ENCODE peak calls at places on chromosomes 3 and 15, in ten cellular contexts. One of them, this sample, is unnamed.

GRCh38 chr15:86373147-86373546 is 293.5 kb downstream of the AGBL1 start:
- DNase-seq in CD8-positive, alpha-beta T cell: no peak
- DNase-seq in GM23338: no peak
- DNase-seq in natural killer cell: no peak
- DNase-seq in omental fat pad: no peak
- DNase-seq in glutamatergic neuron: no peak
- DNase-seq in stomach: no peak
- DNase-seq in MM.1S: no peak
- DNase-seq in kidney: no peak
- DNase-seq in RWPE2: no peak
- DNase-seq in this sample: no peak

GRCh38 chr15:65100427-65100826 is 14.6 kb downstream of the UBAP1L start:
- DNase-seq in kidney: no peak
- DNase-seq in natural killer cell: no peak
- DNase-seq in GM23338: no peak
- DNase-seq in omental fat pad: no peak
- DNase-seq in glutamatergic neuron: no peak
- DNase-seq in CD8-positive, alpha-beta T cell: no peak
- DNase-seq in MM.1S: no peak
- DNase-seq in RWPE2: peak
- DNase-seq in stomach: no peak
- DNase-seq in this sample: no peak

GRCh38 chr3:141795719-141796435 is 32.7 kb downstream of the GRK7 start:
- DNase-seq in glutamatergic neuron: no peak
- DNase-seq in omental fat pad: peak
- DNase-seq in stomach: no peak
- DNase-seq in CD8-positive, alpha-beta T cell: no peak
- DNase-seq in MM.1S: no peak
- DNase-seq in RWPE2: no peak
- DNase-seq in natural killer cell: peak
- DNase-seq in kidney: no peak
- DNase-seq in GM23338: no peak
- DNase-seq in this sample: no peak

GRCh38 chr3:111352585-111352984 is 189.4 kb upstream of the CD96 start:
- DNase-seq in natural killer cell: no peak
- DNase-seq in CD8-positive, alpha-beta T cell: no peak
- DNase-seq in stomach: no peak
- DNase-seq in kidney: no peak
- DNase-seq in RWPE2: no peak
- DNase-seq in MM.1S: no peak
- DNase-seq in omental fat pad: no peak
- DNase-seq in GM23338: no peak
- DNase-seq in glutamatergic neuron: no peak
- DNase-seq in this sample: no peak

GRCh38 chr3:58414538-58415197 is 19.0 kb downstream of the PDHB start:
- DNase-seq in stomach: peak
- DNase-seq in CD8-positive, alpha-beta T cell: no peak
- DNase-seq in natural killer cell: no peak
- DNase-seq in GM23338: peak
- DNase-seq in omental fat pad: peak
- DNase-seq in glutamatergic neuron: no peak
- DNase-seq in kidney: no peak
- DNase-seq in MM.1S: peak
- DNase-seq in RWPE2: no peak
- DNase-seq in this sample: no peak

GRCh38 chr3:50296721-50297383 is 2.4 kb downstream of the HYAL3 start:
- DNase-seq in stomach: no peak
- DNase-seq in MM.1S: no peak
- DNase-seq in glutamatergic neuron: no peak
- DNase-seq in natural killer cell: no peak
- DNase-seq in omental fat pad: no peak
- DNase-seq in GM23338: no peak
- DNase-seq in CD8-positive, alpha-beta T cell: no peak
- DNase-seq in kidney: no peak
- DNase-seq in RWPE2: no peak
- DNase-seq in this sample: no peak

GRCh38 chr3:45537960-45538640 is 56.5 kb upstream of the LIMD1 start:
- DNase-seq in natural killer cell: no peak
- DNase-seq in kidney: no peak
- DNase-seq in glutamatergic neuron: no peak
- DNase-seq in omental fat pad: no peak
- DNase-seq in CD8-positive, alpha-beta T cell: no peak
- DNase-seq in GM23338: no peak
- DNase-seq in stomach: no peak
- DNase-seq in MM.1S: no peak
- DNase-seq in RWPE2: no peak
- DNase-seq in this sample: no peak

GRCh38 chr3:42839616-42840015 is 30.4 kb downstream of the ACKR2 start:
- DNase-seq in omental fat pad: no peak
- DNase-seq in MM.1S: peak
- DNase-seq in kidney: no peak
- DNase-seq in GM23338: peak
- DNase-seq in natural killer cell: no peak
- DNase-seq in glutamatergic neuron: peak
- DNase-seq in stomach: peak
- DNase-seq in RWPE2: no peak
- DNase-seq in CD8-positive, alpha-beta T cell: no peak
- DNase-seq in this sample: peak

GRCh38 chr3:29143151-29143550 is 137.7 kb upstream of the RBMS3 start:
- DNase-seq in CD8-positive, alpha-beta T cell: no peak
- DNase-seq in stomach: no peak
- DNase-seq in glutamatergic neuron: no peak
- DNase-seq in GM23338: no peak
- DNase-seq in MM.1S: no peak
- DNase-seq in RWPE2: no peak
- DNase-seq in kidney: no peak
- DNase-seq in omental fat pad: no peak
- DNase-seq in natural killer cell: no peak
- DNase-seq in this sample: no peak

GRCh38 chr3:4740397-4741105 is 238.7 kb upstream of the BHLHE40 start:
- DNase-seq in CD8-positive, alpha-beta T cell: no peak
- DNase-seq in GM23338: no peak
- DNase-seq in RWPE2: no peak
- DNase-seq in stomach: no peak
- DNase-seq in kidney: no peak
- DNase-seq in glutamatergic neuron: no peak
- DNase-seq in natural killer cell: peak
- DNase-seq in MM.1S: no peak
- DNase-seq in omental fat pad: no peak
- DNase-seq in this sample: no peak

GRCh38 chr3:188270423-188270972 is 116.5 kb downstream of the LPP start:
- DNase-seq in kidney: no peak
- DNase-seq in stomach: no peak
- DNase-seq in GM23338: no peak
- DNase-seq in RWPE2: peak
- DNase-seq in glutamatergic neuron: no peak
- DNase-seq in MM.1S: no peak
- DNase-seq in omental fat pad: no peak
- DNase-seq in CD8-positive, alpha-beta T cell: no peak
- DNase-seq in natural killer cell: no peak
- DNase-seq in this sample: no peak

GRCh38 chr15:68691667-68692066 is 112.9 kb downstream of the CORO2B start:
- DNase-seq in natural killer cell: no peak
- DNase-seq in stomach: peak
- DNase-seq in glutamatergic neuron: no peak
- DNase-seq in GM23338: no peak
- DNase-seq in RWPE2: no peak
- DNase-seq in kidney: no peak
- DNase-seq in MM.1S: no peak
- DNase-seq in omental fat pad: no peak
- DNase-seq in CD8-positive, alpha-beta T cell: no peak
- DNase-seq in this sample: no peak

GRCh38 chr3:129664040-129664646 is 57.7 kb upstream of the PLXND1 start:
- DNase-seq in CD8-positive, alpha-beta T cell: no peak
- DNase-seq in RWPE2: no peak
- DNase-seq in kidney: no peak
- DNase-seq in glutamatergic neuron: no peak
- DNase-seq in MM.1S: no peak
- DNase-seq in omental fat pad: no peak
- DNase-seq in GM23338: no peak
- DNase-seq in natural killer cell: no peak
- DNase-seq in stomach: no peak
- DNase-seq in this sample: no peak

GRCh38 chr15:78629031-78629715 is 8.4 kb upstream of the CHRNA3 start:
- DNase-seq in RWPE2: no peak
- DNase-seq in stomach: peak
- DNase-seq in natural killer cell: no peak
- DNase-seq in CD8-positive, alpha-beta T cell: no peak
- DNase-seq in GM23338: no peak
- DNase-seq in omental fat pad: no peak
- DNase-seq in glutamatergic neuron: no peak
- DNase-seq in MM.1S: no peak
- DNase-seq in kidney: no peak
- DNase-seq in this sample: peak

GRCh38 chr3:130857336-130858026 is 36.4 kb upstream of the ATP2C1 start:
- DNase-seq in GM23338: no peak
- DNase-seq in CD8-positive, alpha-beta T cell: no peak
- DNase-seq in natural killer cell: no peak
- DNase-seq in RWPE2: no peak
- DNase-seq in glutamatergic neuron: no peak
- DNase-seq in MM.1S: no peak
- DNase-seq in kidney: no peak
- DNase-seq in omental fat pad: no peak
- DNase-seq in stomach: no peak
- DNase-seq in this sample: no peak

GRCh38 chr15:97961067-97961954 is 808 bp downstream of the ARRDC4 start:
- DNase-seq in RWPE2: no peak
- DNase-seq in stomach: peak
- DNase-seq in kidney: peak
- DNase-seq in MM.1S: peak
- DNase-seq in natural killer cell: peak
- DNase-seq in CD8-positive, alpha-beta T cell: no peak
- DNase-seq in GM23338: peak
- DNase-seq in glutamatergic neuron: peak
- DNase-seq in omental fat pad: no peak
- DNase-seq in this sample: peak

GRCh38 chr3:37997791-37998370 is 7.3 kb downstream of the VILL start:
- DNase-seq in CD8-positive, alpha-beta T cell: no peak
- DNase-seq in glutamatergic neuron: no peak
- DNase-seq in natural killer cell: no peak
- DNase-seq in MM.1S: no peak
- DNase-seq in GM23338: no peak
- DNase-seq in omental fat pad: no peak
- DNase-seq in kidney: peak
- DNase-seq in stomach: peak
- DNase-seq in RWPE2: peak
- DNase-seq in this sample: no peak
- TF ChIP-seq CTCF in CD8-positive, alpha-beta T cell: no peak
- TF ChIP-seq CTCF in glutamatergic neuron: no peak
- TF ChIP-seq CTCF in natural killer cell: no peak
- TF ChIP-seq CTCF in MM.1S: no peak
- TF ChIP-seq CTCF in GM23338: no peak
- TF ChIP-seq CTCF in omental fat pad: no peak
- TF ChIP-seq CTCF in kidney: no peak
- TF ChIP-seq CTCF in stomach: no peak
- TF ChIP-seq CTCF in RWPE2: no peak
- TF ChIP-seq CTCF in this sample: no peak

GRCh38 chr15:45780352-45780751 is 145.5 kb downstream of the SQOR start:
- DNase-seq in RWPE2: no peak
- DNase-seq in CD8-positive, alpha-beta T cell: no peak
- DNase-seq in stomach: no peak
- DNase-seq in MM.1S: no peak
- DNase-seq in kidney: no peak
- DNase-seq in natural killer cell: no peak
- DNase-seq in glutamatergic neuron: no peak
- DNase-seq in GM23338: peak
- DNase-seq in omental fat pad: no peak
- DNase-seq in this sample: no peak
- TF ChIP-seq CTCF in RWPE2: no peak
- TF ChIP-seq CTCF in CD8-positive, alpha-beta T cell: no peak
- TF ChIP-seq CTCF in stomach: no peak
- TF ChIP-seq CTCF in MM.1S: no peak
- TF ChIP-seq CTCF in kidney: no peak
- TF ChIP-seq CTCF in natural killer cell: no peak
- TF ChIP-seq CTCF in glutamatergic neuron: no peak
- TF ChIP-seq CTCF in GM23338: peak
- TF ChIP-seq CTCF in omental fat pad: no peak
- TF ChIP-seq CTCF in this sample: no peak

GRCh38 chr3:55042591-55042990 is 114.7 kb upstream of the LRTM1 start:
- DNase-seq in RWPE2: no peak
- DNase-seq in CD8-positive, alpha-beta T cell: no peak
- DNase-seq in omental fat pad: no peak
- DNase-seq in kidney: no peak
- DNase-seq in MM.1S: no peak
- DNase-seq in GM23338: no peak
- DNase-seq in natural killer cell: no peak
- DNase-seq in glutamatergic neuron: no peak
- DNase-seq in stomach: no peak
- DNase-seq in this sample: no peak
- TF ChIP-seq CTCF in RWPE2: peak
- TF ChIP-seq CTCF in CD8-positive, alpha-beta T cell: no peak
- TF ChIP-seq CTCF in omental fat pad: no peak
- TF ChIP-seq CTCF in kidney: no peak
- TF ChIP-seq CTCF in MM.1S: no peak
- TF ChIP-seq CTCF in GM23338: peak
- TF ChIP-seq CTCF in natural killer cell: no peak
- TF ChIP-seq CTCF in glutamatergic neuron: no peak
- TF ChIP-seq CTCF in stomach: no peak
- TF ChIP-seq CTCF in this sample: peak

GRCh38 chr3:175144368-175144767 is 285.2 kb downstream of the NAALADL2 start:
- DNase-seq in CD8-positive, alpha-beta T cell: no peak
- DNase-seq in MM.1S: no peak
- DNase-seq in RWPE2: no peak
- DNase-seq in natural killer cell: no peak
- DNase-seq in stomach: no peak
- DNase-seq in kidney: no peak
- DNase-seq in GM23338: no peak
- DNase-seq in omental fat pad: no peak
- DNase-seq in glutamatergic neuron: no peak
- DNase-seq in this sample: no peak

GRCh38 chr3:175150812-175151411 is 291.8 kb downstream of the NAALADL2 start:
- DNase-seq in RWPE2: peak
- DNase-seq in stomach: no peak
- DNase-seq in GM23338: no peak
- DNase-seq in kidney: no peak
- DNase-seq in omental fat pad: no peak
- DNase-seq in MM.1S: peak
- DNase-seq in CD8-positive, alpha-beta T cell: no peak
- DNase-seq in glutamatergic neuron: no peak
- DNase-seq in natural killer cell: no peak
- DNase-seq in this sample: no peak

GRCh38 chr3:175149675-175150074 is 290.5 kb downstream of the NAALADL2 start:
- DNase-seq in omental fat pad: no peak
- DNase-seq in glutamatergic neuron: no peak
- DNase-seq in RWPE2: peak
- DNase-seq in kidney: peak
- DNase-seq in stomach: peak
- DNase-seq in GM23338: no peak
- DNase-seq in natural killer cell: no peak
- DNase-seq in CD8-positive, alpha-beta T cell: no peak
- DNase-seq in MM.1S: peak
- DNase-seq in this sample: no peak

DNA sequence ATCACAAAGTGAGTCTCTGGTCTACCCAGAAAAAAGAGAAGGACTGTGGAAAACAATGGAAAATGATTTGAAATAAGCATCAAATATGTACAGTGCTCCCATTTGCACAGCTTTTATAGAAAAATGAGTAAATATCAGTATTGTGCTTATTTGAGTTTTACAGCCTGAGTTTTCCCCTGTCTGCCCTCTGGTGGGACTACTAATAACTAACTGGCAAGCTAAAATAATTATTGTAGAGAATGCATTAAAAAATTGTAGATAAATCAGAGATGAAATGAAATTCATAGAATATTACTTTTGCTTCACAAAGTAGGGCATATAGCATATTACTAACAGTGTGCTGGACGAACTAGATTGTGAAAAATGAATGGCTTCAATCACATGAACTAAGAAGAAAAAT is 287.1 kb downstream of the NAALADL2 start:
- DNase-seq in omental fat pad: no peak
- DNase-seq in glutamatergic neuron: no peak
- DNase-seq in stomach: no peak
- DNase-seq in RWPE2: no peak
- DNase-seq in MM.1S: peak
- DNase-seq in GM23338: no peak
- DNase-seq in kidney: no peak
- DNase-seq in CD8-positive, alpha-beta T cell: no peak
- DNase-seq in natural killer cell: no peak
- DNase-seq in this sample: no peak
- TF ChIP-seq CTCF in omental fat pad: no peak
- TF ChIP-seq CTCF in glutamatergic neuron: no peak
- TF ChIP-seq CTCF in stomach: no peak
- TF ChIP-seq CTCF in RWPE2: peak
- TF ChIP-seq CTCF in MM.1S: peak
- TF ChIP-seq CTCF in GM23338: no peak
- TF ChIP-seq CTCF in kidney: no peak
- TF ChIP-seq CTCF in CD8-positive, alpha-beta T cell: no peak
- TF ChIP-seq CTCF in natural killer cell: no peak
- TF ChIP-seq CTCF in this sample: peak

This sample was measured in osteocyte.